ENCODE peak calls at places on chromosomes 2 and 18, in six cellular contexts. T is neuronal stem cell, U is H1, A is IMR-90, K is mesenchymal stem cell, Y is trophoblast cell. G is an unnamed sample.

GRCh38 chr2:241863021-241863954 is 4.6 kb upstream of the PDCD1 start:
- DNase-seq in T (no peak), U (no peak), A (peak), K (no peak), Y (peak), G (no peak)

GRCh38 chr18:68733693-68734092 is 18.8 kb upstream of the TMX3 start:
- DNase-seq in T (no peak), U (no peak), A (peak), K (no peak), Y (peak), G (no peak)

GRCh38 chr2:241507430-241508239 is 749 bp downstream of the STK25 start:
- DNase-seq in T (peak), U (no peak), A (peak), K (peak), Y (peak), G (peak)

GRCh38 chr18:58446661-58447060 is 182.2 kb downstream of the ALPK2 start:
- DNase-seq in T (no peak), U (no peak), A (no peak), K (no peak), Y (no peak), G (no peak)

GRCh38 chr2:234102112-234102511 is 51.6 kb downstream of the SPP2 start:
- DNase-seq in T (no peak), U (no peak), A (no peak), K (no peak), Y (peak), G (no peak)

GRCh38 chr2:168751104-168751768 is 51.2 kb upstream of the NOSTRIN start:
- DNase-seq in T (no peak), U (no peak), A (no peak), K (peak), Y (no peak), G (no peak)

GRCh38 chr18:53747761-53748160 is 476.7 kb downstream of the MBD2 start:
- DNase-seq in T (no peak), U (no peak), A (no peak), K (no peak), Y (no peak), G (no peak)

GRCh38 chr2:62441421-62441820 is 64.6 kb downstream of the TMEM17 start:
- DNase-seq in T (no peak), U (no peak), A (no peak), K (no peak), Y (no peak), G (no peak)

GRCh38 chr2:16209799-16210198 is 269.4 kb downstream of the MYCN start:
- DNase-seq in T (no peak), U (no peak), A (no peak), K (no peak), Y (no peak), G (no peak)

GRCh38 chr2:144230452-144231085 is 289.4 kb downstream of the ZEB2 start:
- DNase-seq in T (no peak), U (no peak), A (peak), K (peak), Y (no peak), G (no peak)

GRCh38 chr2:88212251-88212790 is 42.2 kb downstream of the THNSL2 start:
- DNase-seq in T (peak), U (no peak), A (peak), K (peak), Y (peak), G (peak)

GRCh38 chr18:49521251-49521650 is 34.2 kb upstream of the C18orf32 start:
- DNase-seq in T (no peak), U (no peak), A (no peak), K (no peak), Y (no peak), G (peak)

GRCh38 chr2:73979021-73979420 is 5.7 kb upstream of the TET3 start:
- DNase-seq in T (no peak), U (no peak), A (no peak), K (no peak), Y (no peak), G (peak)

GRCh38 chr18:3207565-3207964 is 12.2 kb downstream of the MYOM1 start:
- DNase-seq in T (no peak), U (no peak), A (peak), K (no peak), Y (peak), G (no peak)

GRCh38 chr2:167764772-167765341 is 482.5 kb downstream of the STK39 start:
- DNase-seq in T (no peak), U (no peak), A (no peak), K (no peak), Y (peak), G (no peak)

GRCh38 chr2:38074775-38075435 is 1.0 kb downstream of the CYP1B1 start:
- DNase-seq in T (peak), U (no peak), A (no peak), K (peak), Y (no peak), G (peak)

GRCh38 chr2:195652916-195653315 is 4.1 kb upstream of the SLC39A10 start:
- DNase-seq in T (no peak), U (no peak), A (no peak), K (no peak), Y (no peak), G (no peak)

GRCh38 chr2:16332681-16333519 is 332.7 kb downstream of the CYRIA start:
- DNase-seq in T (no peak), U (no peak), A (no peak), K (no peak), Y (no peak), G (no peak)

GRCh38 chr18:54392621-54393023 is 34.9 kb downstream of the C18orf54 start:
- DNase-seq in T (peak), U (no peak), A (peak), K (peak), Y (peak), G (no peak)

GRCh38 chr18:69580107-69580506 is 179.4 kb downstream of the DOK6 start:
- DNase-seq in T (no peak), U (no peak), A (peak), K (peak), Y (no peak), G (no peak)

GRCh38 chr18:23453657-23454011 is 547 bp downstream of the RIOK3 start:
- DNase-seq in T (no peak), U (no peak), A (peak), K (peak), Y (peak), G (no peak)

GRCh38 chr18:50451100-50451842 is 76.4 kb downstream of the SKA1 start:
- DNase-seq in T (no peak), U (no peak), A (no peak), K (no peak), Y (no peak), G (no peak)

GRCh38 chr2:82779981-82780380 is 1679.1 kb downstream of the SUCLG1 start:
- DNase-seq in T (no peak), U (no peak), A (no peak), K (no peak), Y (no peak), G (no peak)

GRCh38 chr18:9861157-9861556 is 24.6 kb upstream of the TXNDC2 start:
- DNase-seq in T (no peak), U (no peak), A (no peak), K (no peak), Y (no peak), G (no peak)

DNA sequence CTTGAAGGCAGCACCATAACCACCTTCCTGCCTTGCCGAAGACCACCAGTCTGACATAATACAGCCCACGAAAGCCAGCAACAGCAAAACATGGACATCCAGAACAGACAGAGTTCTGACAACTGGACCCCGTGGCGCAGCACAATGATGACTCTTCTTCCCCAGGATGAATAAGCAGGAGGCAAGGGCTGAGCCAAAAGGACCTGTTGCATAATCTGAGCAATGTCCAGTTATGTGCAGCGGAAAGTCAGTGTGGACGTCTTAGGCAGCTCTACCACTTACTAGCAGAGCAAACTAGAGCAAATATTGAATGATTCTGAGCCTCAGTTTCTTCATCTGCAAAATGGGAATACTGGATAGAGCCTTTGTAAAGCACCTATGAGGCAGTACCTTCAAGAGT is 225.1 kb downstream of the ZBTB7C start:
- DNase-seq in T (no peak), U (no peak), A (no peak), K (no peak), Y (no peak), G (no peak)
- H3K4me2 ChIP-seq in T (no peak), U (no peak), A (no peak), K (no peak), Y (no peak), G (no peak)

DNA sequence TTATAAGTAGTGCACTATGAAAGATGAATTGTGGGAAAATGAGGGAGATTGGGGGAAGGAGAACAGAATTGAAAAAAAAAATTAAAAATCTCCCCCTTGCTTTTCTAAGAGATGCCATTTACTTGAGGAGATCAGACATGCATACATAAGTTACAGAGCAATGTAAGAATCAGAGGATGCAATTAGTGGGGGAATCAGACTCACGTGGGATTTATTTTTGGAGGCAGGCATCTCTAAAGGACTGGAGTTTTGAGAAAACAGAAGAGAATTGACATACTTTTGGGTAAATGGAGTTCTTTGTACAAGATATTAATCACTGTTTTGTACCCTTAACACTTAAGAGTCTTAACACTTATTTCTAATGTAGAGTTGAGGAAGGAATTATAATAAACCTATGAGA is 52.7 kb downstream of the MTX2 start:
- DNase-seq in T (no peak), U (no peak), A (no peak), K (no peak), Y (no peak), G (no peak)
- H4K91ac ChIP-seq in T (no peak), U (no peak), A (no peak), K (no peak), Y (no peak), G (no peak)

DNA sequence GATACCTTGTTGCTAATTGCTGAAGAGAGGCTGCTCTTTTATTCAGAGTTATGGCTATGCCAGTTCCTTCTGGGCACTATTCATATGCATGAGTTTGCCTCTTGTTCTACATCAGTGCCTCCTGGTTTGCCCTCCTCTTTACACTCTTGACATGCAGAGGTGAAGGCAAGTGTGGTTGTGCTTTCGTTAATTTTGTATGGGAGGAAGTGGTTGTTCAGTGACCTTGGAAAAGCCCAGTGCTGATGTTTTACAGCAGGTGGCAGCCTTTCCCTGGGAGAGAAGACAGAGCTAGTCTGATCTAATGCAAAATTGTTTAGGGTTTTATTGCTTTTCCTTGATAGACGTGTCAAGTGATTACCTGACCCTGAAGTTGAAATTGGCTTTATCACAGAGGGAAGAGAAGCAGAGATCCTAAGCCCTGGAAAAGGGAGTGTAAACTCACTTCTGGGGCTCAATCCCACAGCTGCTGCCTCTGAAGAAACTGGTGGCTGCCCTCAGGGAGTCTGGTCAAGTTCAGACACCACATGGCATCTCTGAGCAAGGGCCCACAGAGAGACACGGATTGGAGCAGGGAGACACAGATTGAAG is 30.5 kb upstream of the VPS54 start:
- DNase-seq in T (peak), U (no peak), A (peak), K (peak), Y (peak), G (peak)
- H2AFZ ChIP-seq in T (peak), U (peak), A (peak), K (no peak), Y (no peak), G (no peak)

GRCh38 chr2:223196331-223196730 is 144.3 kb downstream of the KCNE4 start:
- DNase-seq in T (no peak), U (no peak), A (no peak), K (no peak), Y (peak), G (no peak)

GRCh38 chr2:223204537-223204936 is 152.5 kb downstream of the KCNE4 start:
- DNase-seq in T (no peak), U (no peak), A (no peak), K (no peak), Y (no peak), G (no peak)

GRCh38 chr2:223203971-223204370 is 152.0 kb downstream of the KCNE4 start:
- DNase-seq in T (no peak), U (no peak), A (peak), K (peak), Y (no peak), G (no peak)

GRCh38 chr2:223197046-223197445 is 145.1 kb downstream of the KCNE4 start:
- DNase-seq in T (no peak), U (no peak), A (no peak), K (peak), Y (peak), G (no peak)

GRCh38 chr2:223199531-223200506 is 147.8 kb downstream of the KCNE4 start:
- DNase-seq in T (no peak), U (no peak), A (no peak), K (no peak), Y (no peak), G (no peak)
- H3K4me2 ChIP-seq in T (no peak), U (no peak), A (no peak), K (no peak), Y (no peak), G (no peak)

GRCh38 chr2:19525313-19525712 is 166.9 kb upstream of the OSR1 start:
- DNase-seq in T (no peak), U (no peak), A (no peak), K (no peak), Y (peak), G (no peak)

GRCh38 chr2:19532797-19533196 is 174.4 kb upstream of the OSR1 start:
- DNase-seq in T (no peak), U (no peak), A (peak), K (peak), Y (peak), G (no peak)

DNA sequence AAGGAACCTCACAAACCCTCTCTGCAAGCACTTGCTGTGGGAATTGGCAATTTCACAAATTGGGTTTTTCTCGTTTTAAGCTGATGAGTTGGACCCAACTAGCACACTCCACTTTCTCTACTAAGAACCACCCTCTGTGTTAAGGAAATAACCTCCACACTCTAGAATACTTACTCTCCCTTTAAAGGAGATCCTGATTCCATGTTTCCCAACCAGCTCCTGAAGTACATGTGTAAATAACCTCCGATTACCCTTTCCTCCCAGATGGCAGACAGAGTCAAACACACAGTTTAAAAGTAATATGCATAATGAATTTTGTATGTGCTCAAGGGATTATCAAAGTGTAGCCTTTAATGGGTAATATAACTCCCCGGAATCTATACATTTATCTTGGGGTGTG is 171.2 kb upstream of the OSR1 start:
- DNase-seq in T (no peak), U (no peak), A (no peak), K (no peak), Y (no peak), G (no peak)
- H4K91ac ChIP-seq in T (no peak), U (no peak), A (no peak), K (no peak), Y (no peak), G (no peak)

DNA sequence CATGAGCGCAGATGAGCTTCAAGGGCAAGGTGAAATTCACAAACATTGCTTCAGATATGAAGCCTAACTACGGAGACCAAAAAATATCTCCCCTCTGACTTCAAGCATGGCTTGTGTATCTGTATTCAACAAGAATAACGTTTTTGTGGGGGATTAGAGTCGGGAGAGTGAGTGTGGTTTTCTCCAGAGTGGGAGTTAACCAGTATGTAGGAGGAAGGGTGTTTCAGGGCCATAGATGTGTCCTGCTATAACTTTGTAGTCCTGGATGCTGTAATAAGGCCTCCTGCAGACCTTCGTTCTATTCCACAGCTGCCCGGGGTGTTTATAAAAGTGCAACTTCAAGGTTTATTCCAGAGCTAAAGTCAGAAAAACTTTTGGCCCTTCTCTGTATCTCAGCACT is 12.9 kb upstream of the C2orf74 start:
- DNase-seq in T (no peak), U (no peak), A (no peak), K (no peak), Y (no peak), G (no peak)
- H2AFZ ChIP-seq in T (no peak), U (no peak), A (no peak), K (no peak), Y (no peak), G (no peak)

GRCh38 chr2:223813329-223813728 is 24.1 kb downstream of the AP1S3 start:
- DNase-seq in T (no peak), U (no peak), A (no peak), K (no peak), Y (no peak), G (no peak)

GRCh38 chr2:223811757-223812156 is 25.6 kb downstream of the AP1S3 start:
- DNase-seq in T (no peak), U (no peak), A (peak), K (no peak), Y (no peak), G (no peak)

GRCh38 chr2:223815884-223816570 is 21.4 kb downstream of the AP1S3 start:
- DNase-seq in T (no peak), U (no peak), A (no peak), K (no peak), Y (no peak), G (no peak)

GRCh38 chr2:223819891-223820290 is 17.5 kb downstream of the AP1S3 start:
- DNase-seq in T (no peak), U (no peak), A (no peak), K (no peak), Y (no peak), G (no peak)

GRCh38 chr2:223815186-223815883 is 22.0 kb downstream of the AP1S3 start:
- DNase-seq in T (no peak), U (no peak), A (peak), K (peak), Y (no peak), G (no peak)
- H3K4me2 ChIP-seq in T (no peak), U (no peak), A (peak), K (peak), Y (no peak), G (no peak)

G was measured in H9.